ENCODE peak calls at places on chromosome 18, in ten cellular contexts. One of them, this sample, is unnamed.

GRCh38 chr18:48621240-48621639 is 82.4 kb downstream of the CTIF start:
- DNase-seq in fibroblast of pulmonary artery: peak; percentile 82
- DNase-seq in CD8-positive, alpha-beta T cell: no peak
- DNase-seq in fibroblast of mammary gland: peak; percentile 83
- DNase-seq in GM20000: no peak
- DNase-seq in MG63: peak; percentile 43
- DNase-seq in adrenal gland: no peak
- DNase-seq in upper lobe of right lung: no peak
- DNase-seq in coronary artery: no peak
- DNase-seq in naive thymus-derived CD8-positive, alpha-beta T cell: no peak
- DNase-seq in this sample: peak; percentile 89

GRCh38 chr18:35953688-35954087 is 18.8 kb upstream of the RMP24 start:
- DNase-seq in fibroblast of pulmonary artery: no peak
- DNase-seq in CD8-positive, alpha-beta T cell: no peak
- DNase-seq in fibroblast of mammary gland: no peak
- DNase-seq in GM20000: no peak
- DNase-seq in MG63: no peak
- DNase-seq in adrenal gland: no peak
- DNase-seq in upper lobe of right lung: no peak
- DNase-seq in coronary artery: no peak
- DNase-seq in naive thymus-derived CD8-positive, alpha-beta T cell: no peak
- DNase-seq in this sample: no peak

GRCh38 chr18:79791141-79791972 is 6.4 kb upstream of the KCNG2 start:
- DNase-seq in fibroblast of pulmonary artery: peak; percentile 100
- DNase-seq in CD8-positive, alpha-beta T cell: no peak
- DNase-seq in fibroblast of mammary gland: peak; percentile 98
- DNase-seq in GM20000: no peak
- DNase-seq in MG63: peak; percentile 26
- DNase-seq in adrenal gland: peak; percentile 75
- DNase-seq in upper lobe of right lung: peak; percentile 65
- DNase-seq in coronary artery: no peak
- DNase-seq in naive thymus-derived CD8-positive, alpha-beta T cell: no peak
- DNase-seq in this sample: peak; percentile 96

GRCh38 chr18:12374398-12374797 is 2.6 kb downstream of the AFG3L2 start:
- DNase-seq in fibroblast of pulmonary artery: no peak
- DNase-seq in CD8-positive, alpha-beta T cell: no peak
- DNase-seq in fibroblast of mammary gland: no peak
- DNase-seq in GM20000: no peak
- DNase-seq in MG63: no peak
- DNase-seq in adrenal gland: no peak
- DNase-seq in upper lobe of right lung: no peak
- DNase-seq in coronary artery: no peak
- DNase-seq in naive thymus-derived CD8-positive, alpha-beta T cell: no peak
- DNase-seq in this sample: no peak

GRCh38 chr18:10560457-10561045 is 34.7 kb downstream of the NAPG start:
- DNase-seq in fibroblast of pulmonary artery: peak; percentile 85
- DNase-seq in CD8-positive, alpha-beta T cell: peak; percentile 61
- DNase-seq in fibroblast of mammary gland: peak; percentile 75
- DNase-seq in GM20000: peak; percentile 74
- DNase-seq in MG63: peak; percentile 52
- DNase-seq in adrenal gland: peak; percentile 89
- DNase-seq in upper lobe of right lung: no peak
- DNase-seq in coronary artery: no peak
- DNase-seq in naive thymus-derived CD8-positive, alpha-beta T cell: peak; percentile 69
- DNase-seq in this sample: peak; percentile 49

GRCh38 chr18:67381608-67382150 is 134.8 kb downstream of the DSEL start:
- DNase-seq in fibroblast of pulmonary artery: no peak
- DNase-seq in CD8-positive, alpha-beta T cell: no peak
- DNase-seq in fibroblast of mammary gland: no peak
- DNase-seq in GM20000: no peak
- DNase-seq in MG63: no peak
- DNase-seq in adrenal gland: no peak
- DNase-seq in upper lobe of right lung: no peak
- DNase-seq in coronary artery: no peak
- DNase-seq in naive thymus-derived CD8-positive, alpha-beta T cell: no peak
- DNase-seq in this sample: no peak

GRCh38 chr18:13136056-13136688 is 82.4 kb upstream of the LDLRAD4 start:
- DNase-seq in fibroblast of pulmonary artery: peak; percentile 7
- DNase-seq in CD8-positive, alpha-beta T cell: peak; percentile 38
- DNase-seq in fibroblast of mammary gland: no peak
- DNase-seq in GM20000: peak; percentile 69
- DNase-seq in MG63: no peak
- DNase-seq in adrenal gland: no peak
- DNase-seq in upper lobe of right lung: no peak
- DNase-seq in coronary artery: no peak
- DNase-seq in naive thymus-derived CD8-positive, alpha-beta T cell: peak; percentile 85
- DNase-seq in this sample: no peak

GRCh38 chr18:74898965-74899364 is 301.3 kb downstream of the ZNF407 start:
- DNase-seq in fibroblast of pulmonary artery: peak; percentile 40
- DNase-seq in CD8-positive, alpha-beta T cell: no peak
- DNase-seq in fibroblast of mammary gland: peak; percentile 77
- DNase-seq in GM20000: no peak
- DNase-seq in MG63: peak; percentile 53
- DNase-seq in adrenal gland: no peak
- DNase-seq in upper lobe of right lung: no peak
- DNase-seq in coronary artery: no peak
- DNase-seq in naive thymus-derived CD8-positive, alpha-beta T cell: no peak
- DNase-seq in this sample: peak; percentile 55

GRCh38 chr18:45006934-45007333 is 326.2 kb downstream of the SETBP1 start:
- DNase-seq in fibroblast of pulmonary artery: no peak
- DNase-seq in CD8-positive, alpha-beta T cell: no peak
- DNase-seq in fibroblast of mammary gland: peak; percentile 33
- DNase-seq in GM20000: no peak
- DNase-seq in MG63: no peak
- DNase-seq in adrenal gland: no peak
- DNase-seq in upper lobe of right lung: no peak
- DNase-seq in coronary artery: no peak
- DNase-seq in naive thymus-derived CD8-positive, alpha-beta T cell: no peak
- DNase-seq in this sample: no peak

GRCh38 chr18:77115461-77115907 is 17.1 kb downstream of the MBP start:
- DNase-seq in fibroblast of pulmonary artery: no peak
- DNase-seq in CD8-positive, alpha-beta T cell: no peak
- DNase-seq in fibroblast of mammary gland: no peak
- DNase-seq in GM20000: no peak
- DNase-seq in MG63: no peak
- DNase-seq in adrenal gland: no peak
- DNase-seq in upper lobe of right lung: no peak
- DNase-seq in coronary artery: no peak
- DNase-seq in naive thymus-derived CD8-positive, alpha-beta T cell: no peak
- DNase-seq in this sample: no peak

GRCh38 chr18:49819768-49820662 is 6.7 kb upstream of the ACAA2 start:
- DNase-seq in fibroblast of pulmonary artery: no peak
- DNase-seq in CD8-positive, alpha-beta T cell: peak; percentile 39
- DNase-seq in fibroblast of mammary gland: no peak
- DNase-seq in GM20000: no peak
- DNase-seq in MG63: no peak
- DNase-seq in adrenal gland: no peak
- DNase-seq in upper lobe of right lung: no peak
- DNase-seq in coronary artery: no peak
- DNase-seq in naive thymus-derived CD8-positive, alpha-beta T cell: peak; percentile 76
- DNase-seq in this sample: peak; percentile 9

GRCh38 chr18:56641714-56642331 is 3.4 kb upstream of the TXNL1 start:
- DNase-seq in fibroblast of pulmonary artery: peak; percentile 73
- DNase-seq in CD8-positive, alpha-beta T cell: no peak
- DNase-seq in fibroblast of mammary gland: peak; percentile 63
- DNase-seq in GM20000: no peak
- DNase-seq in MG63: no peak
- DNase-seq in adrenal gland: no peak
- DNase-seq in upper lobe of right lung: no peak
- DNase-seq in coronary artery: no peak
- DNase-seq in naive thymus-derived CD8-positive, alpha-beta T cell: no peak
- DNase-seq in this sample: peak; percentile 54

GRCh38 chr18:76358774-76359173 is 136.3 kb downstream of the ZNF516 start:
- DNase-seq in fibroblast of pulmonary artery: no peak
- DNase-seq in CD8-positive, alpha-beta T cell: no peak
- DNase-seq in fibroblast of mammary gland: no peak
- DNase-seq in GM20000: no peak
- DNase-seq in MG63: no peak
- DNase-seq in adrenal gland: no peak
- DNase-seq in upper lobe of right lung: no peak
- DNase-seq in coronary artery: no peak
- DNase-seq in naive thymus-derived CD8-positive, alpha-beta T cell: no peak
- DNase-seq in this sample: no peak

GRCh38 chr18:68533641-68534040 is 181.3 kb downstream of the TMX3 start:
- DNase-seq in fibroblast of pulmonary artery: no peak
- DNase-seq in CD8-positive, alpha-beta T cell: no peak
- DNase-seq in fibroblast of mammary gland: peak; percentile 7
- DNase-seq in GM20000: no peak
- DNase-seq in MG63: no peak
- DNase-seq in adrenal gland: no peak
- DNase-seq in upper lobe of right lung: no peak
- DNase-seq in coronary artery: no peak
- DNase-seq in naive thymus-derived CD8-positive, alpha-beta T cell: no peak
- DNase-seq in this sample: peak; percentile 23

GRCh38 chr18:32629292-32629691 is 143.5 kb downstream of the KLHL14 start:
- DNase-seq in fibroblast of pulmonary artery: no peak
- DNase-seq in CD8-positive, alpha-beta T cell: no peak
- DNase-seq in fibroblast of mammary gland: no peak
- DNase-seq in GM20000: no peak
- DNase-seq in MG63: no peak
- DNase-seq in adrenal gland: no peak
- DNase-seq in upper lobe of right lung: no peak
- DNase-seq in coronary artery: no peak
- DNase-seq in naive thymus-derived CD8-positive, alpha-beta T cell: no peak
- DNase-seq in this sample: no peak

GRCh38 chr18:6561029-6561861 is 146.5 kb upstream of the L3MBTL4 start:
- DNase-seq in fibroblast of pulmonary artery: peak; percentile 69
- DNase-seq in CD8-positive, alpha-beta T cell: no peak
- DNase-seq in fibroblast of mammary gland: peak; percentile 78
- DNase-seq in GM20000: no peak
- DNase-seq in MG63: peak; percentile 23
- DNase-seq in adrenal gland: peak; percentile 79
- DNase-seq in upper lobe of right lung: peak; percentile 80
- DNase-seq in coronary artery: no peak
- DNase-seq in naive thymus-derived CD8-positive, alpha-beta T cell: no peak
- DNase-seq in this sample: peak; percentile 37

GRCh38 chr18:680392-680791 is 22.9 kb downstream of the TYMS start:
- DNase-seq in fibroblast of pulmonary artery: no peak
- DNase-seq in CD8-positive, alpha-beta T cell: no peak
- DNase-seq in fibroblast of mammary gland: no peak
- DNase-seq in GM20000: no peak
- DNase-seq in MG63: no peak
- DNase-seq in adrenal gland: no peak
- DNase-seq in upper lobe of right lung: no peak
- DNase-seq in coronary artery: no peak
- DNase-seq in naive thymus-derived CD8-positive, alpha-beta T cell: no peak
- DNase-seq in this sample: no peak

GRCh38 chr18:59029663-59030421 is 109.8 kb upstream of the SEC11C start:
- DNase-seq in fibroblast of pulmonary artery: no peak
- DNase-seq in CD8-positive, alpha-beta T cell: no peak
- DNase-seq in fibroblast of mammary gland: no peak
- DNase-seq in GM20000: no peak
- DNase-seq in MG63: no peak
- DNase-seq in adrenal gland: no peak
- DNase-seq in upper lobe of right lung: no peak
- DNase-seq in coronary artery: no peak
- DNase-seq in naive thymus-derived CD8-positive, alpha-beta T cell: no peak
- DNase-seq in this sample: no peak

GRCh38 chr18:50424877-50425690 is 50.2 kb downstream of the SKA1 start:
- DNase-seq in fibroblast of pulmonary artery: peak; percentile 98
- DNase-seq in CD8-positive, alpha-beta T cell: no peak
- DNase-seq in fibroblast of mammary gland: peak; percentile 42
- DNase-seq in GM20000: no peak
- DNase-seq in MG63: no peak
- DNase-seq in adrenal gland: peak; percentile 99
- DNase-seq in upper lobe of right lung: no peak
- DNase-seq in coronary artery: no peak
- DNase-seq in naive thymus-derived CD8-positive, alpha-beta T cell: no peak
- DNase-seq in this sample: peak; percentile 34

GRCh38 chr18:78724214-78724834 is 255.3 kb upstream of the SALL3 start:
- DNase-seq in fibroblast of pulmonary artery: no peak
- DNase-seq in CD8-positive, alpha-beta T cell: no peak
- DNase-seq in fibroblast of mammary gland: no peak
- DNase-seq in GM20000: no peak
- DNase-seq in MG63: no peak
- DNase-seq in adrenal gland: no peak
- DNase-seq in upper lobe of right lung: no peak
- DNase-seq in coronary artery: peak; percentile 54
- DNase-seq in naive thymus-derived CD8-positive, alpha-beta T cell: no peak
- DNase-seq in this sample: no peak

GRCh38 chr18:39909706-39910105 is 2045.3 kb upstream of the PIK3C3 start:
- DNase-seq in fibroblast of pulmonary artery: no peak
- DNase-seq in CD8-positive, alpha-beta T cell: no peak
- DNase-seq in fibroblast of mammary gland: peak; percentile 16
- DNase-seq in GM20000: no peak
- DNase-seq in MG63: no peak
- DNase-seq in adrenal gland: no peak
- DNase-seq in upper lobe of right lung: no peak
- DNase-seq in coronary artery: no peak
- DNase-seq in naive thymus-derived CD8-positive, alpha-beta T cell: no peak
- DNase-seq in this sample: no peak

GRCh38 chr18:3037423-3037915 is 24.5 kb upstream of the LPIN2 start:
- DNase-seq in fibroblast of pulmonary artery: peak; percentile 92
- DNase-seq in CD8-positive, alpha-beta T cell: no peak
- DNase-seq in fibroblast of mammary gland: peak; percentile 77
- DNase-seq in GM20000: peak; percentile 68
- DNase-seq in MG63: peak; percentile 38
- DNase-seq in adrenal gland: no peak
- DNase-seq in upper lobe of right lung: no peak
- DNase-seq in coronary artery: no peak
- DNase-seq in naive thymus-derived CD8-positive, alpha-beta T cell: no peak
- DNase-seq in this sample: peak; percentile 83

GRCh38 chr18:47756364-47757016 is 174.0 kb downstream of the SMAD2 start:
- DNase-seq in fibroblast of pulmonary artery: peak; percentile 60
- DNase-seq in CD8-positive, alpha-beta T cell: peak; percentile 55
- DNase-seq in fibroblast of mammary gland: peak; percentile 42
- DNase-seq in GM20000: peak; percentile 69
- DNase-seq in MG63: peak; percentile 38
- DNase-seq in adrenal gland: peak; percentile 70
- DNase-seq in upper lobe of right lung: peak; percentile 79
- DNase-seq in coronary artery: no peak
- DNase-seq in naive thymus-derived CD8-positive, alpha-beta T cell: no peak
- DNase-seq in this sample: peak; percentile 39